ENCODE peak calls at places on chromosomes 7 and 10, in ten cellular contexts. One of them, this sample, is unnamed.

GRCh38 chr7:155953781-155954549 is 141.7 kb upstream of the SHH start:
- DNase-seq in fibroblast of lung: no peak
- DNase-seq in kidney tubule cell: no peak
- DNase-seq in NCI-H1105 treated with DMSO at 0.1 percent for 48 hours: no peak
- DNase-seq in upper lobe of right lung: no peak
- DNase-seq in activated T-cell treated with anti-CD3 and anti-CD28 coated beads, Interleukin-2, amount 50 U/mL, for 1 hour: no peak
- DNase-seq in GM12892: no peak
- DNase-seq in A549: no peak
- DNase-seq in OCI-LY7: no peak
- DNase-seq in Panc1: no peak
- DNase-seq in this sample: no peak

GRCh38 chr7:65953890-65954289 is 28.1 kb downstream of the GUSB start:
- DNase-seq in fibroblast of lung: no peak
- DNase-seq in kidney tubule cell: no peak
- DNase-seq in NCI-H1105 treated with DMSO at 0.1 percent for 48 hours: no peak
- DNase-seq in upper lobe of right lung: no peak
- DNase-seq in activated T-cell treated with anti-CD3 and anti-CD28 coated beads, Interleukin-2, amount 50 U/mL, for 1 hour: no peak
- DNase-seq in GM12892: no peak
- DNase-seq in A549: no peak
- DNase-seq in OCI-LY7: no peak
- DNase-seq in Panc1: no peak
- DNase-seq in this sample: no peak

GRCh38 chr7:138512885-138513284 is 52.8 kb downstream of the TRIM24 start:
- DNase-seq in fibroblast of lung: no peak
- DNase-seq in kidney tubule cell: no peak
- DNase-seq in NCI-H1105 treated with DMSO at 0.1 percent for 48 hours: no peak
- DNase-seq in upper lobe of right lung: no peak
- DNase-seq in activated T-cell treated with anti-CD3 and anti-CD28 coated beads, Interleukin-2, amount 50 U/mL, for 1 hour: no peak
- DNase-seq in GM12892: no peak
- DNase-seq in A549: no peak
- DNase-seq in OCI-LY7: no peak
- DNase-seq in Panc1: no peak
- DNase-seq in this sample: no peak

GRCh38 chr10:102714621-102715455 is at the start of gene SFXN2:
- DNase-seq in fibroblast of lung: no peak
- DNase-seq in kidney tubule cell: no peak
- DNase-seq in NCI-H1105 treated with DMSO at 0.1 percent for 48 hours: no peak
- DNase-seq in upper lobe of right lung: peak
- DNase-seq in activated T-cell treated with anti-CD3 and anti-CD28 coated beads, Interleukin-2, amount 50 U/mL, for 1 hour: no peak
- DNase-seq in GM12892: peak
- DNase-seq in A549: no peak
- DNase-seq in OCI-LY7: peak
- DNase-seq in Panc1: no peak
- DNase-seq in this sample: no peak

GRCh38 chr10:47371629-47372485 is 12.2 kb downstream of the ZNF488 start:
- DNase-seq in fibroblast of lung: no peak
- DNase-seq in kidney tubule cell: no peak
- DNase-seq in NCI-H1105 treated with DMSO at 0.1 percent for 48 hours: no peak
- DNase-seq in upper lobe of right lung: no peak
- DNase-seq in activated T-cell treated with anti-CD3 and anti-CD28 coated beads, Interleukin-2, amount 50 U/mL, for 1 hour: no peak
- DNase-seq in GM12892: no peak
- DNase-seq in A549: no peak
- DNase-seq in OCI-LY7: no peak
- DNase-seq in Panc1: no peak
- DNase-seq in this sample: no peak

GRCh38 chr10:118028619-118029018 is 18.1 kb downstream of the RAB11FIP2 start:
- DNase-seq in fibroblast of lung: no peak
- DNase-seq in kidney tubule cell: no peak
- DNase-seq in NCI-H1105 treated with DMSO at 0.1 percent for 48 hours: no peak
- DNase-seq in upper lobe of right lung: no peak
- DNase-seq in activated T-cell treated with anti-CD3 and anti-CD28 coated beads, Interleukin-2, amount 50 U/mL, for 1 hour: no peak
- DNase-seq in GM12892: no peak
- DNase-seq in A549: no peak
- DNase-seq in OCI-LY7: no peak
- DNase-seq in Panc1: no peak
- DNase-seq in this sample: no peak

GRCh38 chr7:157485961-157486510 is 149.2 kb downstream of the DNAJB6 start:
- DNase-seq in fibroblast of lung: no peak
- DNase-seq in kidney tubule cell: no peak
- DNase-seq in NCI-H1105 treated with DMSO at 0.1 percent for 48 hours: no peak
- DNase-seq in upper lobe of right lung: no peak
- DNase-seq in activated T-cell treated with anti-CD3 and anti-CD28 coated beads, Interleukin-2, amount 50 U/mL, for 1 hour: no peak
- DNase-seq in GM12892: no peak
- DNase-seq in A549: no peak
- DNase-seq in OCI-LY7: no peak
- DNase-seq in Panc1: no peak
- DNase-seq in this sample: no peak

GRCh38 chr7:3238525-3239210 is 62.4 kb upstream of the SDK1 start:
- DNase-seq in fibroblast of lung: no peak
- DNase-seq in kidney tubule cell: peak
- DNase-seq in NCI-H1105 treated with DMSO at 0.1 percent for 48 hours: no peak
- DNase-seq in upper lobe of right lung: no peak
- DNase-seq in activated T-cell treated with anti-CD3 and anti-CD28 coated beads, Interleukin-2, amount 50 U/mL, for 1 hour: no peak
- DNase-seq in GM12892: no peak
- DNase-seq in A549: no peak
- DNase-seq in OCI-LY7: no peak
- DNase-seq in Panc1: no peak
- DNase-seq in this sample: no peak

GRCh38 chr7:21946228-21946709 is 570 bp upstream of the CDCA7L start:
- DNase-seq in fibroblast of lung: no peak
- DNase-seq in kidney tubule cell: no peak
- DNase-seq in NCI-H1105 treated with DMSO at 0.1 percent for 48 hours: no peak
- DNase-seq in upper lobe of right lung: no peak
- DNase-seq in activated T-cell treated with anti-CD3 and anti-CD28 coated beads, Interleukin-2, amount 50 U/mL, for 1 hour: no peak
- DNase-seq in GM12892: no peak
- DNase-seq in A549: no peak
- DNase-seq in OCI-LY7: no peak
- DNase-seq in Panc1: no peak
- DNase-seq in this sample: no peak

GRCh38 chr7:134184767-134185166 is 57.6 kb downstream of the LRGUK start:
- DNase-seq in fibroblast of lung: no peak
- DNase-seq in kidney tubule cell: no peak
- DNase-seq in NCI-H1105 treated with DMSO at 0.1 percent for 48 hours: no peak
- DNase-seq in upper lobe of right lung: no peak
- DNase-seq in activated T-cell treated with anti-CD3 and anti-CD28 coated beads, Interleukin-2, amount 50 U/mL, for 1 hour: no peak
- DNase-seq in GM12892: no peak
- DNase-seq in A549: no peak
- DNase-seq in OCI-LY7: no peak
- DNase-seq in Panc1: no peak
- DNase-seq in this sample: no peak

GRCh38 chr10:114352653-114353298 is 51.5 kb downstream of the AFAP1L2 start:
- DNase-seq in fibroblast of lung: no peak
- DNase-seq in kidney tubule cell: no peak
- DNase-seq in NCI-H1105 treated with DMSO at 0.1 percent for 48 hours: no peak
- DNase-seq in upper lobe of right lung: no peak
- DNase-seq in activated T-cell treated with anti-CD3 and anti-CD28 coated beads, Interleukin-2, amount 50 U/mL, for 1 hour: no peak
- DNase-seq in GM12892: no peak
- DNase-seq in A549: no peak
- DNase-seq in OCI-LY7: peak
- DNase-seq in Panc1: no peak
- DNase-seq in this sample: no peak

GRCh38 chr10:60434418-60435046 is 44.9 kb upstream of the ANK3 start:
- DNase-seq in fibroblast of lung: peak
- DNase-seq in kidney tubule cell: peak
- DNase-seq in NCI-H1105 treated with DMSO at 0.1 percent for 48 hours: peak
- DNase-seq in upper lobe of right lung: no peak
- DNase-seq in activated T-cell treated with anti-CD3 and anti-CD28 coated beads, Interleukin-2, amount 50 U/mL, for 1 hour: no peak
- DNase-seq in GM12892: no peak
- DNase-seq in A549: peak
- DNase-seq in OCI-LY7: peak
- DNase-seq in Panc1: peak
- DNase-seq in this sample: peak

GRCh38 chr10:60367431-60367830 is 22.2 kb downstream of the ANK3 start:
- DNase-seq in fibroblast of lung: no peak
- DNase-seq in kidney tubule cell: no peak
- DNase-seq in NCI-H1105 treated with DMSO at 0.1 percent for 48 hours: no peak
- DNase-seq in upper lobe of right lung: no peak
- DNase-seq in activated T-cell treated with anti-CD3 and anti-CD28 coated beads, Interleukin-2, amount 50 U/mL, for 1 hour: no peak
- DNase-seq in GM12892: no peak
- DNase-seq in A549: no peak
- DNase-seq in OCI-LY7: no peak
- DNase-seq in Panc1: no peak
- DNase-seq in this sample: no peak

GRCh38 chr7:69668339-69668738 is 70.1 kb downstream of the AUTS2 start:
- DNase-seq in fibroblast of lung: no peak
- DNase-seq in kidney tubule cell: no peak
- DNase-seq in NCI-H1105 treated with DMSO at 0.1 percent for 48 hours: no peak
- DNase-seq in upper lobe of right lung: no peak
- DNase-seq in activated T-cell treated with anti-CD3 and anti-CD28 coated beads, Interleukin-2, amount 50 U/mL, for 1 hour: no peak
- DNase-seq in GM12892: no peak
- DNase-seq in A549: no peak
- DNase-seq in OCI-LY7: no peak
- DNase-seq in Panc1: no peak
- DNase-seq in this sample: no peak

GRCh38 chr10:103881420-103882284 is 26.3 kb upstream of the SH3PXD2A start:
- DNase-seq in fibroblast of lung: no peak
- DNase-seq in kidney tubule cell: peak
- DNase-seq in NCI-H1105 treated with DMSO at 0.1 percent for 48 hours: peak
- DNase-seq in upper lobe of right lung: no peak
- DNase-seq in activated T-cell treated with anti-CD3 and anti-CD28 coated beads, Interleukin-2, amount 50 U/mL, for 1 hour: no peak
- DNase-seq in GM12892: no peak
- DNase-seq in A549: no peak
- DNase-seq in OCI-LY7: no peak
- DNase-seq in Panc1: no peak
- DNase-seq in this sample: no peak

GRCh38 chr7:99301496-99301895 is 24.2 kb upstream of the ARPC1A start:
- DNase-seq in fibroblast of lung: no peak
- DNase-seq in kidney tubule cell: no peak
- DNase-seq in NCI-H1105 treated with DMSO at 0.1 percent for 48 hours: no peak
- DNase-seq in upper lobe of right lung: no peak
- DNase-seq in activated T-cell treated with anti-CD3 and anti-CD28 coated beads, Interleukin-2, amount 50 U/mL, for 1 hour: no peak
- DNase-seq in GM12892: no peak
- DNase-seq in A549: no peak
- DNase-seq in OCI-LY7: no peak
- DNase-seq in Panc1: no peak
- DNase-seq in this sample: no peak

GRCh38 chr7:94296886-94297285 is 97.8 kb upstream of the COL1A2 start:
- DNase-seq in fibroblast of lung: no peak
- DNase-seq in kidney tubule cell: no peak
- DNase-seq in NCI-H1105 treated with DMSO at 0.1 percent for 48 hours: no peak
- DNase-seq in upper lobe of right lung: no peak
- DNase-seq in activated T-cell treated with anti-CD3 and anti-CD28 coated beads, Interleukin-2, amount 50 U/mL, for 1 hour: no peak
- DNase-seq in GM12892: no peak
- DNase-seq in A549: no peak
- DNase-seq in OCI-LY7: no peak
- DNase-seq in Panc1: no peak
- DNase-seq in this sample: no peak

GRCh38 chr10:80416401-80417098 is 8.2 kb downstream of the PRXL2A start:
- DNase-seq in fibroblast of lung: peak
- DNase-seq in kidney tubule cell: peak
- DNase-seq in NCI-H1105 treated with DMSO at 0.1 percent for 48 hours: no peak
- DNase-seq in upper lobe of right lung: no peak
- DNase-seq in activated T-cell treated with anti-CD3 and anti-CD28 coated beads, Interleukin-2, amount 50 U/mL, for 1 hour: no peak
- DNase-seq in GM12892: no peak
- DNase-seq in A549: no peak
- DNase-seq in OCI-LY7: no peak
- DNase-seq in Panc1: no peak
- DNase-seq in this sample: no peak

GRCh38 chr10:118214751-118215150 is 127.4 kb downstream of the FAM204A start:
- DNase-seq in fibroblast of lung: no peak
- DNase-seq in kidney tubule cell: no peak
- DNase-seq in NCI-H1105 treated with DMSO at 0.1 percent for 48 hours: no peak
- DNase-seq in upper lobe of right lung: no peak
- DNase-seq in activated T-cell treated with anti-CD3 and anti-CD28 coated beads, Interleukin-2, amount 50 U/mL, for 1 hour: no peak
- DNase-seq in GM12892: no peak
- DNase-seq in A549: no peak
- DNase-seq in OCI-LY7: no peak
- DNase-seq in Panc1: no peak
- DNase-seq in this sample: no peak